ENCODE peak calls at places on chromosomes 3 and 15, in five cellular contexts. U, S, D, F and O are unnamed samples.

GRCh38 chr15:58731756-58732535 is 17.6 kb downstream of the ADAM10 start:
- DNase-seq in U (no peak), S (no peak), D (peak), F (no peak), O (no peak)

GRCh38 chr3:48847053-48847585 is 555 bp downstream of the PRKAR2A start:
- DNase-seq in U (peak), S (peak), D (peak), F (peak), O (peak)

GRCh38 chr3:10622456-10622855 is 117.1 kb upstream of the ATP2B2 start:
- DNase-seq in U (no peak), S (peak), D (no peak), F (no peak), O (no peak)

GRCh38 chr15:89002281-89002761 is 85.9 kb upstream of the ABHD2 start:
- DNase-seq in U (no peak), S (no peak), D (no peak), F (no peak), O (no peak)

GRCh38 chr15:27843146-27843545 is 256.0 kb downstream of the OCA2 start:
- DNase-seq in U (no peak), S (no peak), D (no peak), F (peak), O (no peak)

GRCh38 chr15:26082833-26083174 is 219.7 kb upstream of the ATP10A start:
- DNase-seq in U (no peak), S (no peak), D (no peak), F (no peak), O (no peak)

GRCh38 chr3:49570033-49570654 is 15.9 kb downstream of the BSN start:
- DNase-seq in U (no peak), S (no peak), D (no peak), F (no peak), O (no peak)

GRCh38 chr3:117695321-117695720 is 985.7 kb downstream of the TUSC7 start:
- DNase-seq in U (no peak), S (no peak), D (no peak), F (no peak), O (no peak)

GRCh38 chr15:73686781-73687256 is 2.6 kb downstream of the CD276 start:
- DNase-seq in U (no peak), S (peak), D (no peak), F (no peak), O (no peak)

GRCh38 chr15:44137750-44138149 is 57.3 kb downstream of the FRMD5 start:
- DNase-seq in U (no peak), S (no peak), D (no peak), F (no peak), O (no peak)

GRCh38 chr3:15280853-15281532 is 51.4 kb downstream of the SH3BP5 start:
- DNase-seq in U (no peak), S (no peak), D (no peak), F (no peak), O (no peak)

GRCh38 chr3:52851348-52851747 is 16.5 kb upstream of the MUSTN1 start:
- DNase-seq in U (no peak), S (no peak), D (peak), F (no peak), O (peak)

GRCh38 chr15:78368671-78369070 is 28.5 kb downstream of the CRABP1 start:
- DNase-seq in U (no peak), S (no peak), D (no peak), F (no peak), O (no peak)

GRCh38 chr3:25033407-25034029 is 394.5 kb upstream of the RARB start:
- DNase-seq in U (no peak), S (no peak), D (peak), F (no peak), O (peak)

GRCh38 chr3:106004137-106004600 is 135.4 kb upstream of the CBLB start:
- DNase-seq in U (no peak), S (no peak), D (no peak), F (no peak), O (no peak)